ENCODE peak calls at places on chromosomes 13 and 19, in seven cellular contexts. One of them, this sample, is unnamed.

GRCh38 chr19:1811942-1812425 is at the start of gene ATP8B3:
- DNase-seq in IMR-90: no peak
- DNase-seq in SW 1271: no peak
- DNase-seq in activated CD4-positive, alpha-beta T cell treated with anti-CD3 and anti-CD28 coated beads, Interleukin-2, amount 10 ng/mL, durations not matched to agents 7 days and 5 days: no peak
- DNase-seq in NCI-H748 treated with DMSO at 0.1 percent for 48 hours: no peak
- DNase-seq in T-helper 1 cell: peak; percentile 64
- DNase-seq in dorsolateral prefrontal cortex: no peak
- DNase-seq in this sample: no peak

GRCh38 chr19:16876904-16877361 is 11.9 kb upstream of the F2RL3 start:
- DNase-seq in SW 1271: no peak
- DNase-seq in activated CD4-positive, alpha-beta T cell treated with anti-CD3 and anti-CD28 coated beads, Interleukin-2, amount 10 ng/mL, durations not matched to agents 7 days and 5 days: no peak
- DNase-seq in IMR-90: no peak
- DNase-seq in T-helper 1 cell: no peak
- DNase-seq in NCI-H748 treated with DMSO at 0.1 percent for 48 hours: no peak
- DNase-seq in dorsolateral prefrontal cortex: no peak
- DNase-seq in this sample: no peak

GRCh38 chr13:60019119-60019993 is 144.4 kb downstream of the DIAPH3 start:
- DNase-seq in SW 1271: no peak
- DNase-seq in dorsolateral prefrontal cortex: no peak
- DNase-seq in NCI-H748 treated with DMSO at 0.1 percent for 48 hours: no peak
- DNase-seq in IMR-90: peak; percentile 40
- DNase-seq in T-helper 1 cell: no peak
- DNase-seq in activated CD4-positive, alpha-beta T cell treated with anti-CD3 and anti-CD28 coated beads, Interleukin-2, amount 10 ng/mL, durations not matched to agents 7 days and 5 days: no peak
- DNase-seq in this sample: no peak

GRCh38 chr13:26694609-26695359 is 65.8 kb downstream of the GPR12 start:
- DNase-seq in SW 1271: no peak
- DNase-seq in T-helper 1 cell: no peak
- DNase-seq in NCI-H748 treated with DMSO at 0.1 percent for 48 hours: no peak
- DNase-seq in IMR-90: no peak
- DNase-seq in dorsolateral prefrontal cortex: no peak
- DNase-seq in activated CD4-positive, alpha-beta T cell treated with anti-CD3 and anti-CD28 coated beads, Interleukin-2, amount 10 ng/mL, durations not matched to agents 7 days and 5 days: no peak
- DNase-seq in this sample: no peak

GRCh38 chr13:88068975-88069374 is 397.8 kb downstream of the SLITRK5 start:
- DNase-seq in activated CD4-positive, alpha-beta T cell treated with anti-CD3 and anti-CD28 coated beads, Interleukin-2, amount 10 ng/mL, durations not matched to agents 7 days and 5 days: no peak
- DNase-seq in SW 1271: no peak
- DNase-seq in T-helper 1 cell: no peak
- DNase-seq in IMR-90: no peak
- DNase-seq in NCI-H748 treated with DMSO at 0.1 percent for 48 hours: no peak
- DNase-seq in dorsolateral prefrontal cortex: no peak
- DNase-seq in this sample: peak; percentile 4

GRCh38 chr19:15280915-15281683 is 48.9 kb upstream of the EPHX3 start:
- DNase-seq in activated CD4-positive, alpha-beta T cell treated with anti-CD3 and anti-CD28 coated beads, Interleukin-2, amount 10 ng/mL, durations not matched to agents 7 days and 5 days: no peak
- DNase-seq in dorsolateral prefrontal cortex: peak; percentile 89
- DNase-seq in SW 1271: no peak
- DNase-seq in NCI-H748 treated with DMSO at 0.1 percent for 48 hours: no peak
- DNase-seq in IMR-90: peak; percentile 89
- DNase-seq in T-helper 1 cell: no peak
- DNase-seq in this sample: peak; percentile 75

GRCh38 chr13:37138917-37139316 is 33.5 kb upstream of the CSNK1A1L start:
- DNase-seq in NCI-H748 treated with DMSO at 0.1 percent for 48 hours: no peak
- DNase-seq in IMR-90: no peak
- DNase-seq in dorsolateral prefrontal cortex: no peak
- DNase-seq in T-helper 1 cell: no peak
- DNase-seq in SW 1271: no peak
- DNase-seq in activated CD4-positive, alpha-beta T cell treated with anti-CD3 and anti-CD28 coated beads, Interleukin-2, amount 10 ng/mL, durations not matched to agents 7 days and 5 days: no peak
- DNase-seq in this sample: no peak

GRCh38 chr19:36026091-36026876 is 6.4 kb downstream of the CLIP3 start:
- DNase-seq in dorsolateral prefrontal cortex: no peak
- DNase-seq in NCI-H748 treated with DMSO at 0.1 percent for 48 hours: no peak
- DNase-seq in IMR-90: no peak
- DNase-seq in T-helper 1 cell: no peak
- DNase-seq in SW 1271: no peak
- DNase-seq in activated CD4-positive, alpha-beta T cell treated with anti-CD3 and anti-CD28 coated beads, Interleukin-2, amount 10 ng/mL, durations not matched to agents 7 days and 5 days: no peak
- DNase-seq in this sample: no peak

GRCh38 chr13:98787986-98788385 is 35.5 kb upstream of the SLC15A1 start:
- DNase-seq in dorsolateral prefrontal cortex: no peak
- DNase-seq in SW 1271: no peak
- DNase-seq in activated CD4-positive, alpha-beta T cell treated with anti-CD3 and anti-CD28 coated beads, Interleukin-2, amount 10 ng/mL, durations not matched to agents 7 days and 5 days: no peak
- DNase-seq in NCI-H748 treated with DMSO at 0.1 percent for 48 hours: no peak
- DNase-seq in IMR-90: no peak
- DNase-seq in T-helper 1 cell: no peak
- DNase-seq in this sample: no peak

GRCh38 chr13:36919206-36919832 is 719 bp downstream of the SMAD9 start:
- DNase-seq in activated CD4-positive, alpha-beta T cell treated with anti-CD3 and anti-CD28 coated beads, Interleukin-2, amount 10 ng/mL, durations not matched to agents 7 days and 5 days: no peak
- DNase-seq in dorsolateral prefrontal cortex: no peak
- DNase-seq in SW 1271: no peak
- DNase-seq in NCI-H748 treated with DMSO at 0.1 percent for 48 hours: peak; percentile 73
- DNase-seq in T-helper 1 cell: no peak
- DNase-seq in IMR-90: peak; percentile 17
- DNase-seq in this sample: no peak

GRCh38 chr13:99383946-99384345 is 76.7 kb upstream of the GPR183 start:
- DNase-seq in IMR-90: no peak
- DNase-seq in SW 1271: no peak
- DNase-seq in T-helper 1 cell: no peak
- DNase-seq in NCI-H748 treated with DMSO at 0.1 percent for 48 hours: no peak
- DNase-seq in activated CD4-positive, alpha-beta T cell treated with anti-CD3 and anti-CD28 coated beads, Interleukin-2, amount 10 ng/mL, durations not matched to agents 7 days and 5 days: peak; percentile 29
- DNase-seq in dorsolateral prefrontal cortex: no peak
- DNase-seq in this sample: no peak

GRCh38 chr13:114152831-114153371 is 20.5 kb upstream of the RASA3 start:
- DNase-seq in dorsolateral prefrontal cortex: no peak
- DNase-seq in SW 1271: no peak
- DNase-seq in T-helper 1 cell: no peak
- DNase-seq in activated CD4-positive, alpha-beta T cell treated with anti-CD3 and anti-CD28 coated beads, Interleukin-2, amount 10 ng/mL, durations not matched to agents 7 days and 5 days: no peak
- DNase-seq in IMR-90: no peak
- DNase-seq in NCI-H748 treated with DMSO at 0.1 percent for 48 hours: no peak
- DNase-seq in this sample: no peak

GRCh38 chr13:36862002-36862706 is 43.1 kb downstream of the RFXAP start:
- DNase-seq in T-helper 1 cell: no peak
- DNase-seq in NCI-H748 treated with DMSO at 0.1 percent for 48 hours: no peak
- DNase-seq in IMR-90: no peak
- DNase-seq in SW 1271: no peak
- DNase-seq in activated CD4-positive, alpha-beta T cell treated with anti-CD3 and anti-CD28 coated beads, Interleukin-2, amount 10 ng/mL, durations not matched to agents 7 days and 5 days: no peak
- DNase-seq in dorsolateral prefrontal cortex: no peak
- DNase-seq in this sample: peak; percentile 9

GRCh38 chr13:80239571-80240255 is 101.2 kb downstream of the SPRY2 start:
- DNase-seq in T-helper 1 cell: no peak
- DNase-seq in dorsolateral prefrontal cortex: no peak
- DNase-seq in SW 1271: no peak
- DNase-seq in NCI-H748 treated with DMSO at 0.1 percent for 48 hours: no peak
- DNase-seq in IMR-90: peak; percentile 2
- DNase-seq in activated CD4-positive, alpha-beta T cell treated with anti-CD3 and anti-CD28 coated beads, Interleukin-2, amount 10 ng/mL, durations not matched to agents 7 days and 5 days: no peak
- DNase-seq in this sample: no peak

GRCh38 chr13:47148543-47148942 is 251.7 kb upstream of the HTR2A start:
- DNase-seq in dorsolateral prefrontal cortex: no peak
- DNase-seq in T-helper 1 cell: no peak
- DNase-seq in SW 1271: no peak
- DNase-seq in IMR-90: no peak
- DNase-seq in activated CD4-positive, alpha-beta T cell treated with anti-CD3 and anti-CD28 coated beads, Interleukin-2, amount 10 ng/mL, durations not matched to agents 7 days and 5 days: no peak
- DNase-seq in NCI-H748 treated with DMSO at 0.1 percent for 48 hours: no peak
- DNase-seq in this sample: no peak

GRCh38 chr19:7550987-7551761 is 15.7 kb downstream of the PNPLA6 start:
- DNase-seq in activated CD4-positive, alpha-beta T cell treated with anti-CD3 and anti-CD28 coated beads, Interleukin-2, amount 10 ng/mL, durations not matched to agents 7 days and 5 days: peak; percentile 56
- DNase-seq in NCI-H748 treated with DMSO at 0.1 percent for 48 hours: no peak
- DNase-seq in IMR-90: peak; percentile 30
- DNase-seq in T-helper 1 cell: no peak
- DNase-seq in SW 1271: no peak
- DNase-seq in dorsolateral prefrontal cortex: peak; percentile 81
- DNase-seq in this sample: peak; percentile 63

GRCh38 chr19:53878786-53879144 is 3.2 kb upstream of the PRKCG start:
- DNase-seq in activated CD4-positive, alpha-beta T cell treated with anti-CD3 and anti-CD28 coated beads, Interleukin-2, amount 10 ng/mL, durations not matched to agents 7 days and 5 days: no peak
- DNase-seq in T-helper 1 cell: no peak
- DNase-seq in NCI-H748 treated with DMSO at 0.1 percent for 48 hours: no peak
- DNase-seq in dorsolateral prefrontal cortex: no peak
- DNase-seq in SW 1271: no peak
- DNase-seq in IMR-90: no peak
- DNase-seq in this sample: no peak

GRCh38 chr13:64371045-64371444 is 2859.1 kb downstream of the PCDH9 start:
- DNase-seq in T-helper 1 cell: no peak
- DNase-seq in dorsolateral prefrontal cortex: no peak
- DNase-seq in IMR-90: peak; percentile 41
- DNase-seq in NCI-H748 treated with DMSO at 0.1 percent for 48 hours: no peak
- DNase-seq in activated CD4-positive, alpha-beta T cell treated with anti-CD3 and anti-CD28 coated beads, Interleukin-2, amount 10 ng/mL, durations not matched to agents 7 days and 5 days: no peak
- DNase-seq in SW 1271: no peak
- DNase-seq in this sample: no peak

GRCh38 chr19:16412596-16413355 is 59.0 kb downstream of the EPS15L1 start:
- DNase-seq in IMR-90: no peak
- DNase-seq in SW 1271: no peak
- DNase-seq in T-helper 1 cell: no peak
- DNase-seq in NCI-H748 treated with DMSO at 0.1 percent for 48 hours: no peak
- DNase-seq in dorsolateral prefrontal cortex: no peak
- DNase-seq in activated CD4-positive, alpha-beta T cell treated with anti-CD3 and anti-CD28 coated beads, Interleukin-2, amount 10 ng/mL, durations not matched to agents 7 days and 5 days: no peak
- DNase-seq in this sample: no peak

GRCh38 chr19:36236304-36236945 is 21.5 kb downstream of the ZNF146 start:
- DNase-seq in SW 1271: no peak
- DNase-seq in activated CD4-positive, alpha-beta T cell treated with anti-CD3 and anti-CD28 coated beads, Interleukin-2, amount 10 ng/mL, durations not matched to agents 7 days and 5 days: no peak
- DNase-seq in dorsolateral prefrontal cortex: no peak
- DNase-seq in T-helper 1 cell: no peak
- DNase-seq in NCI-H748 treated with DMSO at 0.1 percent for 48 hours: no peak
- DNase-seq in IMR-90: no peak
- DNase-seq in this sample: no peak

GRCh38 chr13:50989476-50989875 is 79.9 kb downstream of the RNASEH2B start:
- DNase-seq in T-helper 1 cell: no peak
- DNase-seq in activated CD4-positive, alpha-beta T cell treated with anti-CD3 and anti-CD28 coated beads, Interleukin-2, amount 10 ng/mL, durations not matched to agents 7 days and 5 days: no peak
- DNase-seq in SW 1271: no peak
- DNase-seq in NCI-H748 treated with DMSO at 0.1 percent for 48 hours: peak; percentile 63
- DNase-seq in dorsolateral prefrontal cortex: no peak
- DNase-seq in IMR-90: no peak
- DNase-seq in this sample: peak; percentile 75

GRCh38 chr19:2261438-2262172 is 5.4 kb upstream of the JSRP1 start:
- DNase-seq in dorsolateral prefrontal cortex: no peak
- DNase-seq in SW 1271: no peak
- DNase-seq in NCI-H748 treated with DMSO at 0.1 percent for 48 hours: no peak
- DNase-seq in IMR-90: no peak
- DNase-seq in T-helper 1 cell: no peak
- DNase-seq in activated CD4-positive, alpha-beta T cell treated with anti-CD3 and anti-CD28 coated beads, Interleukin-2, amount 10 ng/mL, durations not matched to agents 7 days and 5 days: peak; percentile 61
- DNase-seq in this sample: peak; percentile 65

GRCh38 chr19:33796164-33797100 is at the start of gene KCTD15:
- DNase-seq in NCI-H748 treated with DMSO at 0.1 percent for 48 hours: no peak
- DNase-seq in SW 1271: no peak
- DNase-seq in IMR-90: peak; percentile 31
- DNase-seq in dorsolateral prefrontal cortex: no peak
- DNase-seq in activated CD4-positive, alpha-beta T cell treated with anti-CD3 and anti-CD28 coated beads, Interleukin-2, amount 10 ng/mL, durations not matched to agents 7 days and 5 days: no peak
- DNase-seq in T-helper 1 cell: no peak
- DNase-seq in this sample: peak; percentile 77

GRCh38 chr13:99386911-99387788 is 80.0 kb upstream of the GPR183 start:
- DNase-seq in SW 1271: peak; percentile 21
- DNase-seq in T-helper 1 cell: peak; percentile 64
- DNase-seq in IMR-90: no peak
- DNase-seq in NCI-H748 treated with DMSO at 0.1 percent for 48 hours: no peak
- DNase-seq in dorsolateral prefrontal cortex: no peak
- DNase-seq in activated CD4-positive, alpha-beta T cell treated with anti-CD3 and anti-CD28 coated beads, Interleukin-2, amount 10 ng/mL, durations not matched to agents 7 days and 5 days: peak; percentile 84
- DNase-seq in this sample: peak; percentile 66